ENCODE peak calls at places on chromosomes 2 and 18, in six cellular contexts. One of them, this sample, is unnamed.
A peak's percentile ranks its signal among the peaks of the same experiment; 100 is the strongest.

GRCh38 chr2:164023896-164024295 is 288.1 kb upstream of the FIGN start:
- DNase-seq in PC-9: no peak
- DNase-seq in HFF-Myc: no peak
- DNase-seq in left ventricle myocardium inferior: peak; percentile 68
- DNase-seq in astrocyte of the spinal cord: peak; percentile 27
- DNase-seq in hepatocyte: no peak
- DNase-seq in this sample: no peak

GRCh38 chr2:3313845-3314375 is 63.7 kb downstream of the EIPR1 start:
- DNase-seq in PC-9: no peak
- DNase-seq in HFF-Myc: peak; percentile 10
- DNase-seq in left ventricle myocardium inferior: no peak
- DNase-seq in astrocyte of the spinal cord: no peak
- DNase-seq in hepatocyte: no peak
- DNase-seq in this sample: no peak

GRCh38 chr18:70326255-70326654 is 37.4 kb downstream of the SOCS6 start:
- DNase-seq in PC-9: no peak
- DNase-seq in HFF-Myc: no peak
- DNase-seq in left ventricle myocardium inferior: no peak
- DNase-seq in astrocyte of the spinal cord: no peak
- DNase-seq in hepatocyte: no peak
- DNase-seq in this sample: no peak

GRCh38 chr2:39385172-39385571 is 51.9 kb downstream of the MAP4K3 start:
- DNase-seq in PC-9: no peak
- DNase-seq in HFF-Myc: no peak
- DNase-seq in left ventricle myocardium inferior: no peak
- DNase-seq in astrocyte of the spinal cord: no peak
- DNase-seq in hepatocyte: no peak
- DNase-seq in this sample: no peak

GRCh38 chr18:76684265-76684664 is 138.1 kb upstream of the ZNF236 start:
- DNase-seq in PC-9: no peak
- DNase-seq in HFF-Myc: no peak
- DNase-seq in left ventricle myocardium inferior: no peak
- DNase-seq in astrocyte of the spinal cord: no peak
- DNase-seq in hepatocyte: no peak
- DNase-seq in this sample: no peak

GRCh38 chr2:36975306-36975705 is 9.0 kb upstream of the STRN start:
- DNase-seq in PC-9: no peak
- DNase-seq in HFF-Myc: no peak
- DNase-seq in left ventricle myocardium inferior: no peak
- DNase-seq in astrocyte of the spinal cord: no peak
- DNase-seq in hepatocyte: no peak
- DNase-seq in this sample: no peak

GRCh38 chr2:120729410-120730052 is 6.1 kb upstream of the GLI2 start:
- DNase-seq in PC-9: peak; percentile 36
- DNase-seq in HFF-Myc: peak; percentile 87
- DNase-seq in left ventricle myocardium inferior: no peak
- DNase-seq in astrocyte of the spinal cord: peak; percentile 84
- DNase-seq in hepatocyte: no peak
- DNase-seq in this sample: peak; percentile 91

GRCh38 chr2:68357608-68358337 is 7.3 kb upstream of the PLEK start:
- DNase-seq in PC-9: peak; percentile 26
- DNase-seq in HFF-Myc: peak; percentile 32
- DNase-seq in left ventricle myocardium inferior: peak; percentile 31
- DNase-seq in astrocyte of the spinal cord: peak; percentile 33
- DNase-seq in hepatocyte: peak; percentile 21
- DNase-seq in this sample: peak; percentile 70

GRCh38 chr2:6524678-6525367 is 340.9 kb downstream of the CMPK2 start:
- DNase-seq in PC-9: no peak
- DNase-seq in HFF-Myc: peak; percentile 15
- DNase-seq in left ventricle myocardium inferior: no peak
- DNase-seq in astrocyte of the spinal cord: peak; percentile 16
- DNase-seq in hepatocyte: peak; percentile 24
- DNase-seq in this sample: no peak

GRCh38 chr2:212145111-212145510 is 393.5 kb downstream of the ERBB4 start:
- DNase-seq in PC-9: no peak
- DNase-seq in HFF-Myc: no peak
- DNase-seq in left ventricle myocardium inferior: no peak
- DNase-seq in astrocyte of the spinal cord: peak; percentile 76
- DNase-seq in hepatocyte: no peak
- DNase-seq in this sample: peak; percentile 55

GRCh38 chr2:9235388-9236344 is 29.1 kb downstream of the ASAP2 start:
- DNase-seq in PC-9: no peak
- DNase-seq in HFF-Myc: peak; percentile 61
- DNase-seq in left ventricle myocardium inferior: no peak
- DNase-seq in astrocyte of the spinal cord: peak; percentile 78
- DNase-seq in hepatocyte: peak; percentile 26
- DNase-seq in this sample: peak; percentile 71

GRCh38 chr2:9234680-9235387 is 28.2 kb downstream of the ASAP2 start:
- DNase-seq in PC-9: peak; percentile 90
- DNase-seq in HFF-Myc: peak; percentile 79
- DNase-seq in left ventricle myocardium inferior: no peak
- DNase-seq in astrocyte of the spinal cord: peak; percentile 89
- DNase-seq in hepatocyte: peak; percentile 41
- DNase-seq in this sample: peak; percentile 76

GRCh38 chr2:9238927-9239326 is 32.3 kb downstream of the ASAP2 start:
- DNase-seq in PC-9: no peak
- DNase-seq in HFF-Myc: no peak
- DNase-seq in left ventricle myocardium inferior: no peak
- DNase-seq in astrocyte of the spinal cord: no peak
- DNase-seq in hepatocyte: no peak
- DNase-seq in this sample: no peak

GRCh38 chr2:9237831-9238230 is 31.2 kb downstream of the ASAP2 start:
- DNase-seq in PC-9: no peak
- DNase-seq in HFF-Myc: no peak
- DNase-seq in left ventricle myocardium inferior: no peak
- DNase-seq in astrocyte of the spinal cord: no peak
- DNase-seq in hepatocyte: no peak
- DNase-seq in this sample: no peak

GRCh38 chr2:9236867-9237266 is 30.3 kb downstream of the ASAP2 start:
- DNase-seq in PC-9: no peak
- DNase-seq in HFF-Myc: no peak
- DNase-seq in left ventricle myocardium inferior: peak; percentile 46
- DNase-seq in astrocyte of the spinal cord: no peak
- DNase-seq in hepatocyte: no peak
- DNase-seq in this sample: no peak
- H3K4me3 ChIP-seq in PC-9: peak overlapping the region; percentile 59
- H3K4me3 ChIP-seq in HFF-Myc: no peak overlapping the region
- H3K4me3 ChIP-seq in left ventricle myocardium inferior: peak overlapping the region; percentile 8
- H3K4me3 ChIP-seq in astrocyte of the spinal cord: no peak overlapping the region
- H3K4me3 ChIP-seq in hepatocyte: no peak overlapping the region
- H3K4me3 ChIP-seq in this sample: no peak overlapping the region

DNA sequence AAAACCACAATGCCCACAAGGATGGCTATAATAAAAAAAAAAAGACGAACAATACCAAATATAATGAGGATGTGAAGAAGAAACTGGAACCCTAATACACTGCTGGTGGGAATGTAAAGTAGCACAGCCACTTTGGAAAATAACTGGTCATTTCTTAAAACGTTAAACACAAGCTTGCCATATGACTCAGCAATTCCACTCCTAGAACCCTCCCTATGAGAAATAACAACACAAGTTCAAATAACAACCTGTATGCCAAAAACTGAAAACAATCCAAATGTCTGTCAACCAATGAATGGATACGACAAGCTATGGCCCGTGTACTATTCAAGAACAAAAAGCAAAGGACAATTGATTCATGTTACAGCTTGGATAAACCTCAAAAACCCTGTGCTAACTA is 7.0 kb upstream of the ALPK2 start:
- DNase-seq in PC-9: no peak
- DNase-seq in HFF-Myc: peak; percentile 38
- DNase-seq in left ventricle myocardium inferior: no peak
- DNase-seq in astrocyte of the spinal cord: peak; percentile 87
- DNase-seq in hepatocyte: no peak
- DNase-seq in this sample: peak; percentile 78
- TF ChIP-seq CTCF in PC-9: no peak
- TF ChIP-seq CTCF in HFF-Myc: no peak
- TF ChIP-seq CTCF in left ventricle myocardium inferior: no peak
- TF ChIP-seq CTCF in astrocyte of the spinal cord: no peak
- TF ChIP-seq CTCF in hepatocyte: no peak
- TF ChIP-seq CTCF in this sample: peak; percentile 4

DNA sequence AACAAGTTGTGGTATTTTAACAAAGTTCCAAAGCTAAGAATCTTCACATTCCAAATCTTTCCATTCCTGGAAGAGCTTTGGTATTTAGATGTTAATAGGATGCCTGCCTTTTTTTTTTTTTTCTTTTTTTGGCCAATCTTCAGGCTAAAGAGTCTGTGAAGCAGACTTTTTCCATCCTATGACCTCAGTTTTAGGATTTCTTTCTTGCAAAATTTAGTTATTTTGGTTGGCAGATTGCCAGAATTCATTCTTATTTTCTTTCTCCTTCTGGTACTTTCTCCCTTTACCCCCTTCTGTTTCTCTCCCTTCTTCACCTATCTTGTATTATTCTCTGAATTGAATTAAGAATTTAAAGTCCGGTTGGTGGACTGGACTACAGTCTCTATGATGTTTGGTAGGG is 217.8 kb upstream of the REV1 start:
- DNase-seq in PC-9: no peak
- DNase-seq in HFF-Myc: no peak
- DNase-seq in left ventricle myocardium inferior: no peak
- DNase-seq in astrocyte of the spinal cord: peak; percentile 59
- DNase-seq in hepatocyte: no peak
- DNase-seq in this sample: peak; percentile 28
- H3K4me3 ChIP-seq in PC-9: no peak overlapping the region
- H3K4me3 ChIP-seq in HFF-Myc: no peak overlapping the region
- H3K4me3 ChIP-seq in left ventricle myocardium inferior: peak overlapping the region; percentile 49
- H3K4me3 ChIP-seq in astrocyte of the spinal cord: no peak overlapping the region
- H3K4me3 ChIP-seq in hepatocyte: no peak overlapping the region
- H3K4me3 ChIP-seq in this sample: no peak overlapping the region

GRCh38 chr2:81263989-81264388 is 959.4 kb upstream of the LRRTM1 start:
- DNase-seq in PC-9: no peak
- DNase-seq in HFF-Myc: no peak
- DNase-seq in left ventricle myocardium inferior: no peak
- DNase-seq in astrocyte of the spinal cord: no peak
- DNase-seq in hepatocyte: no peak
- DNase-seq in this sample: no peak

GRCh38 chr2:81260320-81260719 is 955.8 kb upstream of the LRRTM1 start:
- DNase-seq in PC-9: no peak
- DNase-seq in HFF-Myc: no peak
- DNase-seq in left ventricle myocardium inferior: no peak
- DNase-seq in astrocyte of the spinal cord: no peak
- DNase-seq in hepatocyte: no peak
- DNase-seq in this sample: no peak

GRCh38 chr2:81266106-81266505 is 961.6 kb upstream of the LRRTM1 start:
- DNase-seq in PC-9: no peak
- DNase-seq in HFF-Myc: no peak
- DNase-seq in left ventricle myocardium inferior: no peak
- DNase-seq in astrocyte of the spinal cord: no peak
- DNase-seq in hepatocyte: peak; percentile 44
- DNase-seq in this sample: no peak
- TF ChIP-seq CTCF in PC-9: peak; percentile 56
- TF ChIP-seq CTCF in HFF-Myc: no peak
- TF ChIP-seq CTCF in left ventricle myocardium inferior: no peak
- TF ChIP-seq CTCF in astrocyte of the spinal cord: no peak
- TF ChIP-seq CTCF in hepatocyte: peak; percentile 57
- TF ChIP-seq CTCF in this sample: no peak

GRCh38 chr18:75209952-75210261 is 690 bp upstream of the TSHZ1 start:
- DNase-seq in PC-9: no peak
- DNase-seq in HFF-Myc: no peak
- DNase-seq in left ventricle myocardium inferior: no peak
- DNase-seq in astrocyte of the spinal cord: peak; percentile 71
- DNase-seq in hepatocyte: peak; percentile 26
- DNase-seq in this sample: no peak
- H3K4me3 ChIP-seq in PC-9: peak overlapping the region; percentile 90
- H3K4me3 ChIP-seq in HFF-Myc: peak overlapping the region; percentile 96
- H3K4me3 ChIP-seq in left ventricle myocardium inferior: peak overlapping the region; percentile 85
- H3K4me3 ChIP-seq in astrocyte of the spinal cord: peak overlapping the region; percentile 90
- H3K4me3 ChIP-seq in hepatocyte: peak overlapping the region; percentile 97
- H3K4me3 ChIP-seq in this sample: peak overlapping the region; percentile 81

DNA sequence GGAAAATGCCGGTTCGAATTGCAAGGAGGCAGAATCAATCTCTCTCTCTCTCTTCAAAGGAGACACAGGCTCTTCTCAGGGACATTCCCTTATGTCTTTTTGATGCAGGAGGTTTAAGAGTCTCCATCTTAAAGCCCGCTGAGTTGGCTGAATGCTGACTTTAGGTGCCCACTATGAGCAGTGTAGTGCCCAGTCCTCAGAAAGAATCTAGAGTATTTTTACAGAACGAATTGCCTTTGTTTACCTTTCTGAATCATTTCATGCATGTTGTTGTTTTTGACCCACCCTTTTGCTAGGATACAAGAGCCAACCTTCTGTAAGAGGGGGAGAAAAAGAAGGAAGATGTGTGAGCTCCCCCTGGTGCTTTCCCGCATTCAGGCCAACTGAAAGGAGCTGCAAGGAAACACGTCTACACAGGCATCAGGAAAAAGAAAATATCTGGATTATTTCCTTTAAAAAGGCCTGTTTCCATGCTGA is 193.5 kb upstream of the TCF4 start:
- DNase-seq in PC-9: no peak
- DNase-seq in HFF-Myc: peak; percentile 57
- DNase-seq in left ventricle myocardium inferior: peak; percentile 35
- DNase-seq in astrocyte of the spinal cord: peak; percentile 80
- DNase-seq in hepatocyte: peak; percentile 73
- DNase-seq in this sample: peak; percentile 79
- TF ChIP-seq CTCF in PC-9: peak; percentile 47
- TF ChIP-seq CTCF in HFF-Myc: peak; percentile 84
- TF ChIP-seq CTCF in left ventricle myocardium inferior: peak; percentile 75
- TF ChIP-seq CTCF in astrocyte of the spinal cord: peak; percentile 89
- TF ChIP-seq CTCF in hepatocyte: peak; percentile 76
- TF ChIP-seq CTCF in this sample: peak; percentile 91

GRCh38 chr2:232926448-232927040 is 56.5 kb downstream of the SNORC start:
- DNase-seq in PC-9: no peak
- DNase-seq in HFF-Myc: no peak
- DNase-seq in left ventricle myocardium inferior: no peak
- DNase-seq in astrocyte of the spinal cord: no peak
- DNase-seq in hepatocyte: no peak
- DNase-seq in this sample: no peak
- H3K4me3 ChIP-seq in PC-9: no peak overlapping the region
- H3K4me3 ChIP-seq in HFF-Myc: no peak overlapping the region
- H3K4me3 ChIP-seq in left ventricle myocardium inferior: peak overlapping the region; percentile 55
- H3K4me3 ChIP-seq in astrocyte of the spinal cord: no peak overlapping the region
- H3K4me3 ChIP-seq in hepatocyte: no peak overlapping the region
- H3K4me3 ChIP-seq in this sample: no peak overlapping the region

GRCh38 chr2:98317214-98317613 is 29.0 kb upstream of the CNGA3 start:
- DNase-seq in PC-9: no peak
- DNase-seq in HFF-Myc: no peak
- DNase-seq in left ventricle myocardium inferior: no peak
- DNase-seq in astrocyte of the spinal cord: no peak
- DNase-seq in hepatocyte: no peak
- DNase-seq in this sample: no peak
- TF ChIP-seq CTCF in PC-9: no peak
- TF ChIP-seq CTCF in HFF-Myc: no peak
- TF ChIP-seq CTCF in left ventricle myocardium inferior: no peak
- TF ChIP-seq CTCF in astrocyte of the spinal cord: no peak
- TF ChIP-seq CTCF in hepatocyte: no peak
- TF ChIP-seq CTCF in this sample: no peak

GRCh38 chr18:55253814-55254213 is 294.6 kb upstream of the CCDC68 start:
- DNase-seq in PC-9: no peak
- DNase-seq in HFF-Myc: no peak
- DNase-seq in left ventricle myocardium inferior: no peak
- DNase-seq in astrocyte of the spinal cord: no peak
- DNase-seq in hepatocyte: no peak
- DNase-seq in this sample: no peak
- H3K4me3 ChIP-seq in PC-9: no peak overlapping the region
- H3K4me3 ChIP-seq in HFF-Myc: no peak overlapping the region
- H3K4me3 ChIP-seq in left ventricle myocardium inferior: no peak overlapping the region
- H3K4me3 ChIP-seq in astrocyte of the spinal cord: no peak overlapping the region
- H3K4me3 ChIP-seq in hepatocyte: no peak overlapping the region
- H3K4me3 ChIP-seq in this sample: no peak overlapping the region

This sample was measured in fibroblast of mammary gland.